ENCODE peak calls at places on chromosomes 6 and 20, in six cellular contexts. K is GM23248, Y is RPMI8226, E is AG08395, V is GM12865, J is AG04450. N is an unnamed sample.
A peak's percentile ranks its signal among the peaks of the same experiment; 100 is the strongest.

GRCh38 chr20:58597021-58597940 is 53.8 kb upstream of the STX16 start:
- DNase-seq in K (peak; percentile 62), E (peak; percentile 56), V (no peak), Y (no peak), J (no peak), N (peak; percentile 47)

GRCh38 chr6:41596096-41596685 is 42.1 kb upstream of the MDFI start:
- DNase-seq in Y (no peak), V (no peak), E (no peak), J (no peak), K (no peak), N (no peak)

GRCh38 chr6:84280030-84280429 is 52.6 kb upstream of the CEP162 start:
- DNase-seq in J (no peak), Y (no peak), E (peak; percentile 75), K (peak; percentile 91), V (no peak), N (peak; percentile 30)

GRCh38 chr6:38259736-38260135 is 380.0 kb downstream of the BTBD9 start:
- DNase-seq in K (peak; percentile 87), E (peak; percentile 43), V (no peak), J (no peak), Y (no peak), N (no peak)

GRCh38 chr6:111926731-111927302 is 53.6 kb upstream of the FYN start:
- DNase-seq in E (no peak), Y (no peak), K (no peak), J (no peak), V (no peak), N (no peak)

GRCh38 chr6:93177451-93177850 is 241.9 kb downstream of the EPHA7 start:
- DNase-seq in E (no peak), Y (no peak), V (no peak), K (no peak), J (no peak), N (no peak)

GRCh38 chr6:31548423-31548873 is 1.0 kb downstream of the NFKBIL1 start:
- DNase-seq in V (no peak), Y (no peak), E (no peak), K (no peak), J (no peak), N (no peak)

GRCh38 chr6:144264270-144265060 is 20.7 kb upstream of the UTRN start:
- DNase-seq in E (peak; percentile 89), Y (no peak), V (no peak), J (peak; percentile 82), K (peak; percentile 95), N (peak; percentile 65)

GRCh38 chr6:112831022-112831421 is 483.9 kb downstream of the RFPL4B start:
- DNase-seq in Y (no peak), V (no peak), J (no peak), E (no peak), K (peak; percentile 8), N (no peak)

GRCh38 chr6:108944707-108945685 is 96.8 kb downstream of the ARMC2 start:
- DNase-seq in V (no peak), E (peak; percentile 90), Y (no peak), K (peak; percentile 95), J (peak; percentile 62), N (peak; percentile 66)

GRCh38 chr6:157145656-157146285 is 177.5 kb downstream of the TMEM242 start:
- DNase-seq in E (no peak), V (no peak), K (no peak), J (no peak), Y (no peak), N (no peak)

GRCh38 chr20:17654649-17655285 is 27.3 kb downstream of the RRBP1 start:
- DNase-seq in J (peak; percentile 21), Y (no peak), K (peak; percentile 71), V (no peak), E (peak; percentile 38), N (no peak)

GRCh38 chr6:54299542-54300269 is 8.5 kb upstream of the TINAG start:
- DNase-seq in E (peak; percentile 57), Y (no peak), K (peak; percentile 68), V (no peak), J (no peak), N (no peak)

N was measured in fibroblast of the conjunctiva.